ENCODE peak calls at places on chromosomes 4 and X, in six cellular contexts. One of them, this sample, is unnamed.

GRCh38 chrX:149453911-149454820 is 50.9 kb downstream of the IDS start:
- DNase-seq in A549: no peak
- DNase-seq in ovary: no peak
- DNase-seq in H1: no peak
- DNase-seq in sigmoid colon: no peak
- DNase-seq in stomach: no peak
- DNase-seq in this sample: no peak

GRCh38 chr4:184382189-184382846 is 92.0 kb downstream of the IRF2 start:
- DNase-seq in A549: no peak
- DNase-seq in ovary: no peak
- DNase-seq in H1: no peak
- DNase-seq in sigmoid colon: no peak
- DNase-seq in stomach: no peak
- DNase-seq in this sample: peak; percentile 37

GRCh38 chr4:149120331-149121014 is 678.3 kb upstream of the NR3C2 start:
- DNase-seq in A549: no peak
- DNase-seq in ovary: no peak
- DNase-seq in H1: no peak
- DNase-seq in sigmoid colon: no peak
- DNase-seq in stomach: no peak
- DNase-seq in this sample: no peak

GRCh38 chr4:22071749-22072148 is 123.2 kb upstream of the KCNIP4 start:
- DNase-seq in A549: no peak
- DNase-seq in ovary: no peak
- DNase-seq in H1: no peak
- DNase-seq in sigmoid colon: no peak
- DNase-seq in stomach: no peak
- DNase-seq in this sample: no peak

GRCh38 chrX:73562986-73563739 is at the start of gene CHIC1:
- DNase-seq in A549: peak; percentile 85
- DNase-seq in ovary: peak; percentile 74
- DNase-seq in H1: peak; percentile 36
- DNase-seq in sigmoid colon: peak; percentile 85
- DNase-seq in stomach: peak; percentile 55
- DNase-seq in this sample: peak; percentile 66

GRCh38 chr4:19739101-19739651 is 512.5 kb upstream of the SLIT2 start:
- DNase-seq in A549: peak; percentile 43
- DNase-seq in ovary: no peak
- DNase-seq in H1: no peak
- DNase-seq in sigmoid colon: no peak
- DNase-seq in stomach: no peak
- DNase-seq in this sample: no peak

GRCh38 chr4:3290476-3290875 is 2.3 kb upstream of the RGS12 start:
- DNase-seq in A549: no peak
- DNase-seq in ovary: no peak
- DNase-seq in H1: no peak
- DNase-seq in sigmoid colon: no peak
- DNase-seq in stomach: peak; percentile 17
- DNase-seq in this sample: no peak

GRCh38 chr4:55311792-55312490 is 34.1 kb upstream of the SRD5A3 start:
- DNase-seq in A549: no peak
- DNase-seq in ovary: no peak
- DNase-seq in H1: no peak
- DNase-seq in sigmoid colon: no peak
- DNase-seq in stomach: no peak
- DNase-seq in this sample: no peak

GRCh38 chr4:54225671-54226398 is 3.3 kb upstream of the PDGFRA start:
- DNase-seq in A549: no peak
- DNase-seq in ovary: peak; percentile 50
- DNase-seq in H1: no peak
- DNase-seq in sigmoid colon: no peak
- DNase-seq in stomach: no peak
- DNase-seq in this sample: no peak

GRCh38 chrX:74923942-74924448 is 1.3 kb downstream of the NEXMIF start:
- DNase-seq in A549: no peak
- DNase-seq in ovary: peak; percentile 33
- DNase-seq in H1: no peak
- DNase-seq in sigmoid colon: peak; percentile 73
- DNase-seq in stomach: no peak
- DNase-seq in this sample: peak; percentile 16

GRCh38 chrX:30065226-30065625 is 150.1 kb upstream of the MAGEB2 start:
- DNase-seq in A549: no peak
- DNase-seq in ovary: no peak
- DNase-seq in H1: no peak
- DNase-seq in sigmoid colon: no peak
- DNase-seq in stomach: no peak
- DNase-seq in this sample: no peak

GRCh38 chr4:26385690-26386089 is 64.9 kb downstream of the RBPJ start:
- DNase-seq in A549: no peak
- DNase-seq in ovary: no peak
- DNase-seq in H1: no peak
- DNase-seq in sigmoid colon: no peak
- DNase-seq in stomach: no peak
- DNase-seq in this sample: no peak

GRCh38 chr4:81353861-81354260 is 117.8 kb downstream of the RASGEF1B start:
- DNase-seq in A549: no peak
- DNase-seq in ovary: no peak
- DNase-seq in H1: no peak
- DNase-seq in sigmoid colon: no peak
- DNase-seq in stomach: no peak
- DNase-seq in this sample: no peak

GRCh38 chrX:700936-701335 is 70.3 kb downstream of the SHOX start:
- DNase-seq in A549: no peak
- DNase-seq in ovary: no peak
- DNase-seq in H1: no peak
- DNase-seq in sigmoid colon: no peak
- DNase-seq in stomach: no peak
- DNase-seq in this sample: no peak

GRCh38 chrX:15737957-15738685 is at the start of gene CA5B:
- DNase-seq in A549: peak; percentile 97
- DNase-seq in ovary: peak; percentile 95
- DNase-seq in H1: peak; percentile 89
- DNase-seq in sigmoid colon: peak; percentile 96
- DNase-seq in stomach: peak; percentile 98
- DNase-seq in this sample: peak; percentile 99

GRCh38 chr4:164755432-164755831 is 1.5 kb downstream of the SMIM31 start:
- DNase-seq in A549: no peak
- DNase-seq in ovary: no peak
- DNase-seq in H1: no peak
- DNase-seq in sigmoid colon: no peak
- DNase-seq in stomach: no peak
- DNase-seq in this sample: no peak

GRCh38 chrX:53285591-53285990 is 4.2 kb upstream of the IQSEC2 start:
- DNase-seq in A549: no peak
- DNase-seq in ovary: no peak
- DNase-seq in H1: no peak
- DNase-seq in sigmoid colon: no peak
- DNase-seq in stomach: no peak
- DNase-seq in this sample: no peak

GRCh38 chr4:90051999-90052398 is 75.2 kb upstream of the CCSER1 start:
- DNase-seq in A549: no peak
- DNase-seq in ovary: no peak
- DNase-seq in H1: no peak
- DNase-seq in sigmoid colon: no peak
- DNase-seq in stomach: no peak
- DNase-seq in this sample: no peak

GRCh38 chrX:47384502-47384901 is 14.1 kb downstream of the ZNF157 start:
- DNase-seq in A549: peak; percentile 69
- DNase-seq in ovary: peak; percentile 66
- DNase-seq in H1: no peak
- DNase-seq in sigmoid colon: peak; percentile 80
- DNase-seq in stomach: peak; percentile 76
- DNase-seq in this sample: peak; percentile 73

GRCh38 chrX:18664947-18665346 is 7.0 kb downstream of the RS1 start:
- DNase-seq in A549: no peak
- DNase-seq in ovary: no peak
- DNase-seq in H1: no peak
- DNase-seq in sigmoid colon: no peak
- DNase-seq in stomach: no peak
- DNase-seq in this sample: no peak

GRCh38 chr4:54016504-54016903 is 47.9 kb downstream of the CHIC2 start:
- DNase-seq in A549: no peak
- DNase-seq in ovary: no peak
- DNase-seq in H1: no peak
- DNase-seq in sigmoid colon: no peak
- DNase-seq in stomach: no peak
- DNase-seq in this sample: no peak

GRCh38 chr4:5101571-5101970 is 50.3 kb downstream of the STK32B start:
- DNase-seq in A549: no peak
- DNase-seq in ovary: no peak
- DNase-seq in H1: no peak
- DNase-seq in sigmoid colon: no peak
- DNase-seq in stomach: no peak
- DNase-seq in this sample: no peak

GRCh38 chr4:48462363-48462762 is 20.8 kb upstream of the SLC10A4 start:
- DNase-seq in A549: no peak
- DNase-seq in ovary: no peak
- DNase-seq in H1: no peak
- DNase-seq in sigmoid colon: no peak
- DNase-seq in stomach: no peak
- DNase-seq in this sample: no peak

GRCh38 chrX:48676893-48677270 is 6.7 kb upstream of the WAS start:
- DNase-seq in A549: no peak
- DNase-seq in ovary: no peak
- DNase-seq in H1: no peak
- DNase-seq in sigmoid colon: peak; percentile 66
- DNase-seq in stomach: no peak
- DNase-seq in this sample: peak; percentile 27

GRCh38 chrX:40111868-40112267 is 14.1 kb upstream of the BCOR start:
- DNase-seq in A549: no peak
- DNase-seq in ovary: no peak
- DNase-seq in H1: no peak
- DNase-seq in sigmoid colon: no peak
- DNase-seq in stomach: no peak
- DNase-seq in this sample: no peak

GRCh38 chr4:183788308-183788707 is 116.8 kb upstream of the STOX2 start:
- DNase-seq in A549: no peak
- DNase-seq in ovary: no peak
- DNase-seq in H1: no peak
- DNase-seq in sigmoid colon: no peak
- DNase-seq in stomach: no peak
- DNase-seq in this sample: no peak

GRCh38 chrX:21741869-21742701 is 15.8 kb downstream of the SMPX start:
- DNase-seq in A549: no peak
- DNase-seq in ovary: no peak
- DNase-seq in H1: no peak
- DNase-seq in sigmoid colon: peak; percentile 67
- DNase-seq in stomach: no peak
- DNase-seq in this sample: no peak

GRCh38 chr4:39732728-39733127 is 34.8 kb downstream of the UBE2K start:
- DNase-seq in A549: peak; percentile 12
- DNase-seq in ovary: no peak
- DNase-seq in H1: no peak
- DNase-seq in sigmoid colon: no peak
- DNase-seq in stomach: no peak
- DNase-seq in this sample: no peak

GRCh38 chr4:30536231-30536630 is 183.9 kb upstream of the PCDH7 start:
- DNase-seq in A549: no peak
- DNase-seq in ovary: no peak
- DNase-seq in H1: no peak
- DNase-seq in sigmoid colon: no peak
- DNase-seq in stomach: no peak
- DNase-seq in this sample: no peak

GRCh38 chr4:145731026-145731425 is 51.1 kb downstream of the C4orf51 start:
- DNase-seq in A549: peak; percentile 85
- DNase-seq in ovary: no peak
- DNase-seq in H1: no peak
- DNase-seq in sigmoid colon: no peak
- DNase-seq in stomach: peak; percentile 76
- DNase-seq in this sample: peak; percentile 60

GRCh38 chr4:176883108-176883550 is 90.4 kb upstream of the VEGFC start:
- DNase-seq in A549: peak; percentile 64
- DNase-seq in ovary: no peak
- DNase-seq in H1: no peak
- DNase-seq in sigmoid colon: no peak
- DNase-seq in stomach: no peak
- DNase-seq in this sample: no peak
- H3K4me3 ChIP-seq in A549: peak overlapping the region; percentile 13
- H3K4me3 ChIP-seq in ovary: no peak overlapping the region
- H3K4me3 ChIP-seq in H1: no peak overlapping the region
- H3K4me3 ChIP-seq in sigmoid colon: no peak overlapping the region
- H3K4me3 ChIP-seq in stomach: no peak overlapping the region
- H3K4me3 ChIP-seq in this sample: no peak overlapping the region

GRCh38 chr4:132646186-132646585 is 502.9 kb upstream of the PCDH10 start:
- DNase-seq in A549: no peak
- DNase-seq in ovary: no peak
- DNase-seq in H1: no peak
- DNase-seq in sigmoid colon: no peak
- DNase-seq in stomach: no peak
- DNase-seq in this sample: no peak

DNA sequence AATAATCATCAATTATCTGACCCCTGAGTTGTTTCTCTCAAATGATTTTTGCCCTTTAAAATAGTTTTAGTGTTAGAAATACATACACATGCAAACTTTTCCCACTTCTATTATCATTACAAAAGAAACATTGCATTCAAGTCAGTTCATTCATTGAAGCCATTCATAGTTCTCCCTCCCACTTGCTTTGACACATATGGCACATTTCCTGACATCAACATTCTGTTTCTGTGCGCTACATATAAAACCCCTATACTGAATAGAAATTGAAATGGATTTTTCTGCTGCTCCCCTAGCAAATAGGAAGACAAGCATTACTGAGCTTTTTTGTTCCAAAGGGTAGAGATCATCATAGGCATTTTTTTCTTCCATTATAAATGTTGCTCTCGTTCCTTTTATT is 497.9 kb upstream of the PCDH10 start:
- DNase-seq in A549: no peak
- DNase-seq in ovary: no peak
- DNase-seq in H1: no peak
- DNase-seq in sigmoid colon: no peak
- DNase-seq in stomach: no peak
- DNase-seq in this sample: no peak
- TF ChIP-seq EP300 in A549: no peak
- TF ChIP-seq EP300 in ovary: no peak
- TF ChIP-seq EP300 in H1: no peak
- TF ChIP-seq EP300 in sigmoid colon: no peak
- TF ChIP-seq EP300 in stomach: no peak
- TF ChIP-seq EP300 in this sample: no peak

GRCh38 chr4:38023347-38024202 is 63.4 kb downstream of the PTTG2 start:
- DNase-seq in A549: no peak
- DNase-seq in ovary: no peak
- DNase-seq in H1: no peak
- DNase-seq in sigmoid colon: no peak
- DNase-seq in stomach: no peak
- DNase-seq in this sample: no peak
- H3K4me1 ChIP-seq in A549: no peaks in the 10 kb centered on the region
- H3K4me1 ChIP-seq in ovary: peaks cover 5% of the 10 kb centered on the region
- H3K4me1 ChIP-seq in H1: no peaks in the 10 kb centered on the region
- H3K4me1 ChIP-seq in sigmoid colon: no peaks in the 10 kb centered on the region
- H3K4me1 ChIP-seq in stomach: no peaks in the 10 kb centered on the region
- H3K4me1 ChIP-seq in this sample: no peaks in the 10 kb centered on the region

GRCh38 chrX:56728321-56728720 is 722 bp upstream of the NBDY start:
- DNase-seq in A549: peak; percentile 22
- DNase-seq in ovary: no peak
- DNase-seq in H1: no peak
- DNase-seq in sigmoid colon: no peak
- DNase-seq in stomach: no peak
- DNase-seq in this sample: no peak
- H3K4me3 ChIP-seq in A549: peak overlapping the region; percentile 62
- H3K4me3 ChIP-seq in ovary: no peak overlapping the region
- H3K4me3 ChIP-seq in H1: peak overlapping the region; percentile 78
- H3K4me3 ChIP-seq in sigmoid colon: no peak overlapping the region
- H3K4me3 ChIP-seq in stomach: peak overlapping the region; percentile 54
- H3K4me3 ChIP-seq in this sample: no peak overlapping the region

This sample was measured in transverse colon.